ENCODE peak calls at places on chromosomes 13 and 19, in ten cellular contexts. One of them, this sample, is unnamed. For H3K4me1, the result is how much of the 10 kb centered on the place peaks cover.

GRCh38 chr19:5356918-5357317 is 16.3 kb upstream of the PTPRS start:
- DNase-seq in H9: no peak
- DNase-seq in GM23248: no peak
- DNase-seq in GM12878: no peak
- DNase-seq in fibroblast of lung: no peak
- DNase-seq in astrocyte: no peak
- DNase-seq in neural progenitor cell: no peak
- DNase-seq in neuronal stem cell: no peak
- DNase-seq in OCI-LY7: no peak
- DNase-seq in PC-3: no peak
- DNase-seq in this sample: peak

GRCh38 chr19:19133985-19134384 is 4.3 kb downstream of the TMEM161A start:
- DNase-seq in H9: no peak
- DNase-seq in GM23248: no peak
- DNase-seq in GM12878: no peak
- DNase-seq in fibroblast of lung: no peak
- DNase-seq in astrocyte: no peak
- DNase-seq in neural progenitor cell: no peak
- DNase-seq in neuronal stem cell: no peak
- DNase-seq in OCI-LY7: no peak
- DNase-seq in PC-3: no peak
- DNase-seq in this sample: no peak

GRCh38 chr19:3604987-3605343 is 1.7 kb downstream of the TBXA2R start:
- DNase-seq in H9: no peak
- DNase-seq in GM23248: no peak
- DNase-seq in GM12878: peak
- DNase-seq in fibroblast of lung: no peak
- DNase-seq in astrocyte: no peak
- DNase-seq in neural progenitor cell: no peak
- DNase-seq in neuronal stem cell: no peak
- DNase-seq in OCI-LY7: peak
- DNase-seq in PC-3: no peak
- DNase-seq in this sample: no peak

GRCh38 chr13:77502104-77502720 is 33.3 kb upstream of the SCEL start:
- DNase-seq in H9: no peak
- DNase-seq in GM23248: no peak
- DNase-seq in GM12878: no peak
- DNase-seq in fibroblast of lung: no peak
- DNase-seq in astrocyte: no peak
- DNase-seq in neural progenitor cell: no peak
- DNase-seq in neuronal stem cell: no peak
- DNase-seq in OCI-LY7: peak
- DNase-seq in PC-3: no peak
- DNase-seq in this sample: no peak

GRCh38 chr13:109331898-109332297 is 454.5 kb downstream of the IRS2 start:
- DNase-seq in H9: no peak
- DNase-seq in GM23248: peak
- DNase-seq in GM12878: no peak
- DNase-seq in fibroblast of lung: peak
- DNase-seq in astrocyte: peak
- DNase-seq in neural progenitor cell: no peak
- DNase-seq in neuronal stem cell: no peak
- DNase-seq in OCI-LY7: no peak
- DNase-seq in PC-3: peak
- DNase-seq in this sample: no peak

GRCh38 chr19:54316746-54317107 is 3.8 kb upstream of the LILRA5 start:
- DNase-seq in H9: peak
- DNase-seq in GM23248: peak
- DNase-seq in GM12878: no peak
- DNase-seq in fibroblast of lung: no peak
- DNase-seq in astrocyte: no peak
- DNase-seq in neural progenitor cell: peak
- DNase-seq in neuronal stem cell: no peak
- DNase-seq in OCI-LY7: peak
- DNase-seq in PC-3: no peak
- DNase-seq in this sample: no peak

GRCh38 chr13:110470272-110471009 is 91.1 kb downstream of the RAB20 start:
- DNase-seq in H9: no peak
- DNase-seq in GM23248: no peak
- DNase-seq in GM12878: no peak
- DNase-seq in fibroblast of lung: no peak
- DNase-seq in astrocyte: no peak
- DNase-seq in neural progenitor cell: no peak
- DNase-seq in neuronal stem cell: no peak
- DNase-seq in OCI-LY7: no peak
- DNase-seq in PC-3: no peak
- DNase-seq in this sample: no peak

GRCh38 chr13:33626407-33626806 is 191.5 kb upstream of the RFC3 start:
- DNase-seq in H9: no peak
- DNase-seq in GM23248: no peak
- DNase-seq in GM12878: no peak
- DNase-seq in fibroblast of lung: no peak
- DNase-seq in astrocyte: no peak
- DNase-seq in neural progenitor cell: no peak
- DNase-seq in neuronal stem cell: no peak
- DNase-seq in OCI-LY7: no peak
- DNase-seq in PC-3: no peak
- DNase-seq in this sample: no peak

GRCh38 chr13:74191036-74191809 is 57.0 kb upstream of the KLF12 start:
- DNase-seq in H9: no peak
- DNase-seq in GM23248: peak
- DNase-seq in GM12878: no peak
- DNase-seq in fibroblast of lung: peak
- DNase-seq in astrocyte: peak
- DNase-seq in neural progenitor cell: peak
- DNase-seq in neuronal stem cell: peak
- DNase-seq in OCI-LY7: no peak
- DNase-seq in PC-3: no peak
- DNase-seq in this sample: no peak

GRCh38 chr13:43085545-43085944 is 62.2 kb downstream of the DNAJC15 start:
- DNase-seq in H9: no peak
- DNase-seq in GM23248: peak
- DNase-seq in GM12878: no peak
- DNase-seq in fibroblast of lung: peak
- DNase-seq in astrocyte: peak
- DNase-seq in neural progenitor cell: no peak
- DNase-seq in neuronal stem cell: no peak
- DNase-seq in OCI-LY7: peak
- DNase-seq in PC-3: peak
- DNase-seq in this sample: peak

GRCh38 chr13:109767023-109767422 is 19.4 kb downstream of the IRS2 start:
- DNase-seq in H9: no peak
- DNase-seq in GM23248: no peak
- DNase-seq in GM12878: no peak
- DNase-seq in fibroblast of lung: no peak
- DNase-seq in astrocyte: no peak
- DNase-seq in neural progenitor cell: no peak
- DNase-seq in neuronal stem cell: no peak
- DNase-seq in OCI-LY7: no peak
- DNase-seq in PC-3: no peak
- DNase-seq in this sample: no peak

GRCh38 chr13:90696254-90696653 is 651.2 kb upstream of the MIR17HG start:
- DNase-seq in H9: no peak
- DNase-seq in GM23248: peak
- DNase-seq in GM12878: no peak
- DNase-seq in fibroblast of lung: peak
- DNase-seq in astrocyte: peak
- DNase-seq in neural progenitor cell: no peak
- DNase-seq in neuronal stem cell: no peak
- DNase-seq in OCI-LY7: no peak
- DNase-seq in PC-3: peak
- DNase-seq in this sample: no peak

GRCh38 chr13:44399045-44399444 is 25.4 kb downstream of the SERP2 start:
- DNase-seq in H9: no peak
- DNase-seq in GM23248: no peak
- DNase-seq in GM12878: no peak
- DNase-seq in fibroblast of lung: no peak
- DNase-seq in astrocyte: no peak
- DNase-seq in neural progenitor cell: no peak
- DNase-seq in neuronal stem cell: no peak
- DNase-seq in OCI-LY7: no peak
- DNase-seq in PC-3: no peak
- DNase-seq in this sample: no peak

GRCh38 chr19:33522371-33522662 is 726 bp upstream of the PEPD start:
- DNase-seq in H9: no peak
- DNase-seq in GM23248: no peak
- DNase-seq in GM12878: no peak
- DNase-seq in fibroblast of lung: no peak
- DNase-seq in astrocyte: no peak
- DNase-seq in neural progenitor cell: no peak
- DNase-seq in neuronal stem cell: no peak
- DNase-seq in OCI-LY7: no peak
- DNase-seq in PC-3: no peak
- DNase-seq in this sample: peak

DNA sequence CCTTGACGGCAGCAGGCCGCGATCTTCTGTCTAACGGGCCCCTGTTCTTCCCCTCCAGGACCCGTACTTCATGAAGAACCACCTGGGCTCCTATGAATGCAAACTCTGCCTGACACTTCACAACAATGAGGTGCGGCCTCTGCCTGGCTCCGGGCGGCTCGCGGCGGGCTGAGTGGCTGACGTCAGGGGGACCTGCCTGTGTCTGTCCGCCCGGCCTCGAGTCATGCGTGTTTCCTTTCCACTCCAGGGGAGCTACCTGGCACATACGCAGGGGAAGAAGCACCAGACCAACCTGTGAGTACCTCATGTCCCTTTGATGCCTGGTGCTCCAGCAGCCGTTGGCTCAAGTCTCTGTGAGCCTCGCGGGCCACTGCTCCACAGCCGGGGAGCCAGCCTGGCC is 4.6 kb upstream of the AMH start:
- DNase-seq in H9: no peak
- DNase-seq in GM23248: no peak
- DNase-seq in GM12878: no peak
- DNase-seq in fibroblast of lung: no peak
- DNase-seq in astrocyte: no peak
- DNase-seq in neural progenitor cell: no peak
- DNase-seq in neuronal stem cell: no peak
- DNase-seq in OCI-LY7: no peak
- DNase-seq in PC-3: no peak
- DNase-seq in this sample: no peak
- H3K27ac ChIP-seq in H9: no peak
- H3K27ac ChIP-seq in GM23248: no peak
- H3K27ac ChIP-seq in GM12878: no peak
- H3K27ac ChIP-seq in fibroblast of lung: no peak
- H3K27ac ChIP-seq in astrocyte: no peak
- H3K27ac ChIP-seq in neural progenitor cell: no peak
- H3K27ac ChIP-seq in neuronal stem cell: no peak
- H3K27ac ChIP-seq in OCI-LY7: no peak
- H3K27ac ChIP-seq in PC-3: no peak
- H3K27ac ChIP-seq in this sample: no peak

GRCh38 chr13:52955505-52955904 is 73.1 kb upstream of the OLFM4 start:
- DNase-seq in H9: peak
- DNase-seq in GM23248: no peak
- DNase-seq in GM12878: no peak
- DNase-seq in fibroblast of lung: no peak
- DNase-seq in astrocyte: no peak
- DNase-seq in neural progenitor cell: peak
- DNase-seq in neuronal stem cell: peak
- DNase-seq in OCI-LY7: no peak
- DNase-seq in PC-3: no peak
- DNase-seq in this sample: no peak

GRCh38 chr13:52961196-52961845 is 67.3 kb upstream of the OLFM4 start:
- DNase-seq in H9: peak
- DNase-seq in GM23248: no peak
- DNase-seq in GM12878: no peak
- DNase-seq in fibroblast of lung: no peak
- DNase-seq in astrocyte: no peak
- DNase-seq in neural progenitor cell: peak
- DNase-seq in neuronal stem cell: peak
- DNase-seq in OCI-LY7: no peak
- DNase-seq in PC-3: no peak
- DNase-seq in this sample: no peak
- H2AFZ ChIP-seq in H9: no peak
- H2AFZ ChIP-seq in GM23248: no peak
- H2AFZ ChIP-seq in GM12878: no peak
- H2AFZ ChIP-seq in fibroblast of lung: no peak
- H2AFZ ChIP-seq in astrocyte: no peak
- H2AFZ ChIP-seq in neural progenitor cell: no peak
- H2AFZ ChIP-seq in neuronal stem cell: peak
- H2AFZ ChIP-seq in OCI-LY7: no peak
- H2AFZ ChIP-seq in PC-3: no peak
- H2AFZ ChIP-seq in this sample: no peak

GRCh38 chr13:103961784-103962183 is 895.6 kb upstream of the SLC10A2 start:
- DNase-seq in H9: no peak
- DNase-seq in GM23248: no peak
- DNase-seq in GM12878: no peak
- DNase-seq in fibroblast of lung: no peak
- DNase-seq in astrocyte: no peak
- DNase-seq in neural progenitor cell: no peak
- DNase-seq in neuronal stem cell: no peak
- DNase-seq in OCI-LY7: no peak
- DNase-seq in PC-3: no peak
- DNase-seq in this sample: no peak
- H3K4me1 ChIP-seq in H9: under half
- H3K4me1 ChIP-seq in GM23248: under half
- H3K4me1 ChIP-seq in GM12878: under half
- H3K4me1 ChIP-seq in fibroblast of lung: under half
- H3K4me1 ChIP-seq in astrocyte: under half
- H3K4me1 ChIP-seq in neural progenitor cell: under half
- H3K4me1 ChIP-seq in neuronal stem cell: under half
- H3K4me1 ChIP-seq in OCI-LY7: under half
- H3K4me1 ChIP-seq in PC-3: under half
- H3K4me1 ChIP-seq in this sample: under half

GRCh38 chr19:45817725-45818301 is 2.7 kb upstream of the RSPH6A start:
- DNase-seq in H9: peak
- DNase-seq in GM23248: no peak
- DNase-seq in GM12878: no peak
- DNase-seq in fibroblast of lung: no peak
- DNase-seq in astrocyte: no peak
- DNase-seq in neural progenitor cell: peak
- DNase-seq in neuronal stem cell: no peak
- DNase-seq in OCI-LY7: no peak
- DNase-seq in PC-3: peak
- DNase-seq in this sample: peak

GRCh38 chr19:45816236-45817009 is 1.3 kb upstream of the RSPH6A start:
- DNase-seq in H9: no peak
- DNase-seq in GM23248: no peak
- DNase-seq in GM12878: no peak
- DNase-seq in fibroblast of lung: no peak
- DNase-seq in astrocyte: no peak
- DNase-seq in neural progenitor cell: peak
- DNase-seq in neuronal stem cell: no peak
- DNase-seq in OCI-LY7: no peak
- DNase-seq in PC-3: no peak
- DNase-seq in this sample: no peak

GRCh38 chr19:45814851-45815481 is at the start of gene RSPH6A:
- DNase-seq in H9: peak
- DNase-seq in GM23248: no peak
- DNase-seq in GM12878: no peak
- DNase-seq in fibroblast of lung: no peak
- DNase-seq in astrocyte: no peak
- DNase-seq in neural progenitor cell: peak
- DNase-seq in neuronal stem cell: no peak
- DNase-seq in OCI-LY7: no peak
- DNase-seq in PC-3: no peak
- DNase-seq in this sample: peak

GRCh38 chr19:45815501-45816216 is 551 bp upstream of the RSPH6A start:
- DNase-seq in H9: peak
- DNase-seq in GM23248: no peak
- DNase-seq in GM12878: no peak
- DNase-seq in fibroblast of lung: peak
- DNase-seq in astrocyte: no peak
- DNase-seq in neural progenitor cell: peak
- DNase-seq in neuronal stem cell: peak
- DNase-seq in OCI-LY7: no peak
- DNase-seq in PC-3: no peak
- DNase-seq in this sample: peak

GRCh38 chr19:45817010-45817724 is 2.1 kb upstream of the RSPH6A start:
- DNase-seq in H9: peak
- DNase-seq in GM23248: peak
- DNase-seq in GM12878: peak
- DNase-seq in fibroblast of lung: peak
- DNase-seq in astrocyte: peak
- DNase-seq in neural progenitor cell: peak
- DNase-seq in neuronal stem cell: peak
- DNase-seq in OCI-LY7: peak
- DNase-seq in PC-3: peak
- DNase-seq in this sample: peak
- H3K27ac ChIP-seq in H9: no peak
- H3K27ac ChIP-seq in GM23248: no peak
- H3K27ac ChIP-seq in GM12878: no peak
- H3K27ac ChIP-seq in fibroblast of lung: no peak
- H3K27ac ChIP-seq in astrocyte: no peak
- H3K27ac ChIP-seq in neural progenitor cell: peak
- H3K27ac ChIP-seq in neuronal stem cell: peak
- H3K27ac ChIP-seq in OCI-LY7: no peak
- H3K27ac ChIP-seq in PC-3: no peak
- H3K27ac ChIP-seq in this sample: peak